ENCODE peak calls at places on chromosome 18, in four cellular contexts. W is GM23338, X is suprapubic skin, I is prostate gland. G is an unnamed sample.

GRCh38 chr18:31942301-31942998 is 478 bp downstream of the TRAPPC8 start:
- DNase-seq in X (no peak), I (peak; percentile 10), W (peak; percentile 52), G (peak; percentile 67)

GRCh38 chr18:9066817-9067306 is 35.6 kb upstream of the NDUFV2 start:
- DNase-seq in X (no peak), I (no peak), W (no peak), G (no peak)

GRCh38 chr18:36771246-36771645 is 57.6 kb downstream of the TPGS2 start:
- DNase-seq in W (no peak), I (no peak), X (no peak), G (no peak)

GRCh38 chr18:35711227-35711626 is 129.7 kb downstream of the GALNT1 start:
- DNase-seq in W (no peak), X (no peak), I (no peak), G (no peak)

GRCh38 chr18:22342625-22343024 is 75.1 kb downstream of the CTAGE1 start:
- DNase-seq in I (no peak), X (no peak), W (no peak), G (no peak)

GRCh38 chr18:22846088-22846683 is 86.9 kb upstream of the RBBP8 start:
- DNase-seq in W (peak; percentile 21), X (no peak), I (peak; percentile 20), G (no peak)

GRCh38 chr18:67600781-67601180 is 84.3 kb upstream of the DSEL start:
- DNase-seq in I (no peak), W (no peak), X (no peak), G (no peak)

GRCh38 chr18:11407900-11408299 is 201.5 kb upstream of the SLC35G4 start:
- DNase-seq in I (no peak), X (no peak), W (no peak), G (no peak)

GRCh38 chr18:43279015-43279758 is 1.9 kb upstream of the SYT4 start:
- DNase-seq in I (no peak), X (no peak), W (peak; percentile 89), G (peak; percentile 20)

GRCh38 chr18:9608728-9609127 is 5.6 kb downstream of the PPP4R1 start:
- DNase-seq in W (no peak), X (no peak), I (no peak), G (no peak)

GRCh38 chr18:74806700-74807416 is 209.2 kb downstream of the ZNF407 start:
- DNase-seq in X (no peak), W (no peak), I (no peak), G (no peak)

GRCh38 chr18:22314001-22314400 is 103.7 kb downstream of the CTAGE1 start:
- DNase-seq in X (no peak), W (no peak), I (no peak), G (no peak)

GRCh38 chr18:49744395-49744987 is 68.8 kb downstream of the ACAA2 start:
- DNase-seq in W (no peak), X (no peak), I (no peak), G (no peak)

GRCh38 chr18:11177382-11177781 is 28.0 kb upstream of the PIEZO2 start:
- DNase-seq in W (no peak), I (no peak), X (no peak), G (no peak)

GRCh38 chr18:8734496-8734895 is 29.1 kb downstream of the MTCL1 start:
- DNase-seq in W (no peak), I (no peak), X (no peak), G (no peak)

GRCh38 chr18:8052237-8052701 is 485.2 kb downstream of the PTPRM start:
- DNase-seq in W (peak; percentile 10), I (no peak), X (no peak), G (no peak)

GRCh38 chr18:29962579-29962978 is 1080.0 kb downstream of the DSC3 start:
- DNase-seq in W (no peak), X (no peak), I (no peak), G (no peak)

GRCh38 chr18:27780061-27780740 is 396.7 kb downstream of the CDH2 start:
- DNase-seq in X (no peak), I (no peak), W (no peak), G (no peak)

GRCh38 chr18:65567372-65567771 is 183.4 kb upstream of the CDH7 start:
- DNase-seq in W (peak; percentile 46), I (no peak), X (no peak), G (no peak)

GRCh38 chr18:45687617-45688016 is 36.4 kb upstream of the SLC14A1 start:
- DNase-seq in I (no peak), W (no peak), X (no peak), G (peak; percentile 91)

GRCh38 chr18:21112140-21112473 is 494 bp upstream of the ROCK1 start:
- DNase-seq in X (no peak), I (no peak), W (no peak), G (no peak)

GRCh38 chr18:21134895-21135294 is 23.3 kb upstream of the ROCK1 start:
- DNase-seq in X (no peak), W (no peak), I (no peak), G (peak; percentile 53)

GRCh38 chr18:23721711-23722479 is 32.6 kb downstream of the LAMA3 start:
- DNase-seq in I (no peak), W (no peak), X (no peak), G (no peak)

GRCh38 chr18:6396276-6396675 is 18.4 kb downstream of the L3MBTL4 start:
- DNase-seq in I (no peak), X (no peak), W (no peak), G (no peak)

GRCh38 chr18:58045265-58046086 is 1.4 kb downstream of the NEDD4L start:
- DNase-seq in X (no peak), I (peak; percentile 88), W (peak; percentile 78), G (no peak)

GRCh38 chr18:9810216-9810804 is 75.5 kb upstream of the TXNDC2 start:
- DNase-seq in W (no peak), I (no peak), X (no peak), G (no peak)

GRCh38 chr18:71678144-71678543 is 866.0 kb downstream of the CBLN2 start:
- DNase-seq in I (no peak), X (no peak), W (no peak), G (no peak)

GRCh38 chr18:11826836-11827235 is 24.4 kb upstream of the CHMP1B start:
- DNase-seq in W (peak; percentile 45), I (no peak), X (no peak), G (no peak)

GRCh38 chr18:3759099-3759498 is 309.1 kb downstream of the TGIF1 start:
- DNase-seq in I (no peak), X (no peak), W (no peak), G (no peak)

GRCh38 chr18:49811151-49811938 is 2.0 kb downstream of the ACAA2 start:
- DNase-seq in I (peak; percentile 38), X (no peak), W (peak; percentile 9), G (no peak)

GRCh38 chr18:69944434-69944833 is 3.2 kb downstream of the CD226 start:
- DNase-seq in X (no peak), I (no peak), W (peak; percentile 40), G (no peak)

GRCh38 chr18:69947361-69948106 is at the start of gene CD226:
- DNase-seq in W (no peak), X (no peak), I (no peak), G (no peak)

GRCh38 chr18:69945220-69946114 is 2.2 kb downstream of the CD226 start:
- DNase-seq in X (no peak), W (no peak), I (no peak), G (no peak)

GRCh38 chr18:69948919-69949537 is 1.4 kb upstream of the CD226 start:
- DNase-seq in W (peak; percentile 14), X (no peak), I (no peak), G (peak; percentile 58)

DNA sequence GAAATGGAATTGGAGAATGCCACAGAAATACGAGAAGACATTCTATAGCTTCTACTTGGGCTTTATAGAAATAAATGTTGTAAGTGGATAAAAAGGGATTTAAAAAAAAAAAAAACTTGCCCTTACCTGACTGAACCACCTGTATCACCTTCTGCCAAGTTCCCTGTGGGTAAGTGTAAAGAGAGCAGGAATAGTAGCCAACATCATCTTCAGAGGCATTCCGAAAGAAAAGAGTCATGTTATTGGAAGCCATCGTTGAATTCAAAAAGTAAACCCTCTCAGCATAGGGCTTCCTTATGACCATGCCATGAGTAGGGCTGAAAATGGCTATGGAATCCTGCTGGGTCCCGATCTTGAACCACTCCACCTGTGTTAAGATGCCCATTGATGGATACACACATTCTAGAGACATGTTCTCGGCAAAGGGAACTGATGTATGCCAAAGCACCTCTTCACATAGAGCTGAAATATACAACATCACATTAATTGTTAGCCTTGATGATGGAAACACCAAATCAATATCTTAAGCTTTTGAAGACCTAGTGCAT is 991 bp downstream of the CD226 start:
- DNase-seq in X (no peak), W (no peak), I (no peak), G (no peak)
- TF ChIP-seq POLR2AphosphoS5 in X (no peak), W (no peak), I (no peak), G (no peak)

GRCh38 chr18:51135361-51135760 is 62.1 kb downstream of the MEX3C start:
- DNase-seq in W (no peak), I (no peak), X (no peak), G (no peak)

GRCh38 chr18:51137051-51137729 is 60.3 kb downstream of the MEX3C start:
- DNase-seq in I (no peak), W (no peak), X (no peak), G (no peak)

GRCh38 chr18:51135795-51136194 is 61.7 kb downstream of the MEX3C start:
- DNase-seq in W (peak; percentile 75), I (no peak), X (no peak), G (no peak)

GRCh38 chr18:51138936-51139335 is 58.5 kb downstream of the MEX3C start:
- DNase-seq in W (no peak), X (no peak), I (no peak), G (no peak)

DNA sequence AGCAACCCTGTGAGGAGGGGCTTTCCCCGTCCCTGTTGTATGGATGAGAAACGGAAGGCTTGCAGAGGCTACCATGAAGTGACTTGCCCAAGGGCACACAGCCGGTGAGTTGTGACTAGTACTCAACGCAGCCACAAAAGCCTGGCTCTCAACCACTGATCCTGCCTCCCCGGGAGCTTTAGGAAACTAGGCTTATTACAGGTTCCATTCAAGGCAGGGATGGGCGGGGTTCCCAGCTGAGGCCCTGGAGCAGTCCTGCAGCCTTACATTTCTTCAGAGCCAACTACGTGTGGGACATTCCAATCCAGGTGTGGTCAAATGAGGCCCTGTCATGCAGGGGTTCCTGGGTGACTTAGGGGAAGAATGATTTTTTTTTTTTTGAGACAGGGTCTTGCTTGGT is 59.6 kb downstream of the MEX3C start:
- DNase-seq in X (no peak), I (no peak), W (no peak), G (no peak)
- H3K27me3 ChIP-seq in X (no peaks in the 10 kb centered on the region), I (no peaks in the 10 kb centered on the region), W (no peaks in the 10 kb centered on the region), G (no peaks in the 10 kb centered on the region)

DNA sequence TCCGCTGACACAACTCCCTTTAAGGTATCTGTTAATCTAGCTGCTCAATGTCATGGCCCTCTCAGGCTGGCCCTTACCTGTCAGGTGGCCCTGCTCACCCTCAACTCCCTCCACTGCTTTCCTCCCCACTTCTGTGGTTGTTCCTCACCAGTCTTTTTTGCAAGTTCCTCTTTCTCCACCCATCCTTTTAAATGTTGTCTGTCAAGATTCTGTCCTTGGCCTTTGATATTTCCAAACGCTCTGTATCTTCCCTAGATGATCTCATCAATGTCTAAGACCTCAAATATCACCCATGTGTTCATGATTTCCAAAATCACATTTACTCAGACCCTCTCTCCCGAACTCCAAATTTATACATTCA is 3.5 kb downstream of the PTPN2 start:
- DNase-seq in W (no peak), X (no peak), I (no peak), G (peak; percentile 84)
- H3K4me3 ChIP-seq in W (peak overlapping the region; percentile 1), X (no peak overlapping the region), I (no peak overlapping the region), G (no peak overlapping the region)

DNA sequence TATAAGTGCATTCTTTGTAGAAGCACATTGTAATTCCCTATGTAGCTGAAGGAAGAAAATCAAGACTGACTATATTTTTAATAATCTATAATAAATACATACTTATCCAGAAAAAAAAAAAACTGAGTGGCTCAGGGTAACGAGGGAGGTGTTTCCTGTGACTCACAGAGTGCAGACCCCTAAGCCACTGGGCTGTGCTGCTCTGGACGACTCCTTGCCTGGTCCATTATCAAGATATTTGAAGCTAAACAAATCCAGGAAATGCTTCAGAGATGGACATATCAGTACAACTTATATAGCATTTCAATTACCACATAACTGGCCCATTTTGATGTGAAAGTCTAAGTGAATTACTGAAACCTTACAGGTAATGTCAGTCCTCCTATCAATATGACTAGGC is 80.6 kb downstream of the PIGN start:
- DNase-seq in X (no peak), W (no peak), I (no peak), G (no peak)
- TF ChIP-seq POLR2AphosphoS5 in X (no peak), W (no peak), I (no peak), G (no peak)

G was measured in HL-60.